ENCODE peak calls at places on chromosomes 11 and 22, in ten cellular contexts. One of them, this sample, is unnamed.

GRCh38 chr11:62245271-62245753 is 3.3 kb downstream of the SCGB1D2 start:
- DNase-seq in astrocyte of the spinal cord: peak; percentile 33
- DNase-seq in kidney: no peak
- DNase-seq in Peyer's patch: no peak
- DNase-seq in cardiac muscle cell: peak; percentile 71
- DNase-seq in lower leg skin: no peak
- DNase-seq in AG09309: no peak
- DNase-seq in IMR-90: peak; percentile 28
- DNase-seq in mammary epithelial cell: peak; percentile 26
- DNase-seq in right atrium auricular region: no peak
- DNase-seq in this sample: peak; percentile 25

GRCh38 chr11:75570559-75571139 is 8.6 kb downstream of the SERPINH1 start:
- DNase-seq in mammary epithelial cell: no peak
- DNase-seq in lower leg skin: no peak
- DNase-seq in Peyer's patch: no peak
- DNase-seq in AG09309: no peak
- DNase-seq in right atrium auricular region: no peak
- DNase-seq in kidney: no peak
- DNase-seq in IMR-90: no peak
- DNase-seq in cardiac muscle cell: no peak
- DNase-seq in astrocyte of the spinal cord: no peak
- DNase-seq in this sample: no peak

GRCh38 chr11:104668797-104669463 is 229.3 kb downstream of the CASP12 start:
- DNase-seq in Peyer's patch: no peak
- DNase-seq in IMR-90: peak; percentile 94
- DNase-seq in AG09309: peak; percentile 45
- DNase-seq in mammary epithelial cell: peak; percentile 84
- DNase-seq in right atrium auricular region: no peak
- DNase-seq in astrocyte of the spinal cord: peak; percentile 91
- DNase-seq in cardiac muscle cell: no peak
- DNase-seq in kidney: no peak
- DNase-seq in lower leg skin: no peak
- DNase-seq in this sample: peak; percentile 92

GRCh38 chr11:130070829-130071205 is 1.1 kb downstream of the APLP2 start:
- DNase-seq in mammary epithelial cell: peak; percentile 22
- DNase-seq in cardiac muscle cell: peak; percentile 54
- DNase-seq in kidney: peak; percentile 71
- DNase-seq in lower leg skin: no peak
- DNase-seq in right atrium auricular region: no peak
- DNase-seq in astrocyte of the spinal cord: peak; percentile 43
- DNase-seq in Peyer's patch: no peak
- DNase-seq in IMR-90: peak; percentile 36
- DNase-seq in AG09309: no peak
- DNase-seq in this sample: no peak

GRCh38 chr11:122268601-122269130 is 152.7 kb upstream of the BLID start:
- DNase-seq in astrocyte of the spinal cord: no peak
- DNase-seq in kidney: no peak
- DNase-seq in cardiac muscle cell: no peak
- DNase-seq in IMR-90: no peak
- DNase-seq in Peyer's patch: no peak
- DNase-seq in right atrium auricular region: no peak
- DNase-seq in lower leg skin: no peak
- DNase-seq in AG09309: no peak
- DNase-seq in mammary epithelial cell: peak; percentile 3
- DNase-seq in this sample: no peak

GRCh38 chr22:30196141-30196866 is 50.3 kb downstream of the LIF start:
- DNase-seq in mammary epithelial cell: peak; percentile 100
- DNase-seq in AG09309: peak; percentile 100
- DNase-seq in lower leg skin: peak; percentile 83
- DNase-seq in astrocyte of the spinal cord: peak; percentile 100
- DNase-seq in Peyer's patch: peak; percentile 53
- DNase-seq in right atrium auricular region: peak; percentile 93
- DNase-seq in cardiac muscle cell: peak; percentile 52
- DNase-seq in IMR-90: peak; percentile 100
- DNase-seq in kidney: peak; percentile 92
- DNase-seq in this sample: peak; percentile 100

GRCh38 chr11:103736986-103737622 is 299.3 kb upstream of the DDI1 start:
- DNase-seq in cardiac muscle cell: peak; percentile 10
- DNase-seq in IMR-90: no peak
- DNase-seq in right atrium auricular region: no peak
- DNase-seq in lower leg skin: no peak
- DNase-seq in kidney: no peak
- DNase-seq in mammary epithelial cell: no peak
- DNase-seq in AG09309: no peak
- DNase-seq in astrocyte of the spinal cord: no peak
- DNase-seq in Peyer's patch: no peak
- DNase-seq in this sample: no peak

GRCh38 chr22:36486619-36487384 is 5.4 kb upstream of the TXN2 start:
- DNase-seq in kidney: no peak
- DNase-seq in lower leg skin: no peak
- DNase-seq in right atrium auricular region: no peak
- DNase-seq in cardiac muscle cell: peak; percentile 63
- DNase-seq in IMR-90: peak; percentile 68
- DNase-seq in Peyer's patch: peak; percentile 69
- DNase-seq in AG09309: no peak
- DNase-seq in astrocyte of the spinal cord: peak; percentile 50
- DNase-seq in mammary epithelial cell: peak; percentile 47
- DNase-seq in this sample: peak; percentile 67

GRCh38 chr11:60251485-60252207 is 8.7 kb upstream of the MS4A4E start:
- DNase-seq in IMR-90: no peak
- DNase-seq in lower leg skin: peak; percentile 19
- DNase-seq in cardiac muscle cell: peak; percentile 56
- DNase-seq in astrocyte of the spinal cord: no peak
- DNase-seq in AG09309: no peak
- DNase-seq in Peyer's patch: no peak
- DNase-seq in kidney: no peak
- DNase-seq in mammary epithelial cell: peak; percentile 34
- DNase-seq in right atrium auricular region: no peak
- DNase-seq in this sample: no peak

GRCh38 chr11:65553301-65554001 is 4.7 kb downstream of the LTBP3 start:
- DNase-seq in lower leg skin: no peak
- DNase-seq in cardiac muscle cell: no peak
- DNase-seq in IMR-90: no peak
- DNase-seq in right atrium auricular region: no peak
- DNase-seq in Peyer's patch: peak; percentile 72
- DNase-seq in mammary epithelial cell: no peak
- DNase-seq in astrocyte of the spinal cord: no peak
- DNase-seq in kidney: peak; percentile 77
- DNase-seq in AG09309: no peak
- DNase-seq in this sample: no peak

GRCh38 chr22:33766056-33766455 is 154.2 kb downstream of the LARGE1 start:
- DNase-seq in astrocyte of the spinal cord: no peak
- DNase-seq in right atrium auricular region: no peak
- DNase-seq in IMR-90: no peak
- DNase-seq in cardiac muscle cell: no peak
- DNase-seq in lower leg skin: no peak
- DNase-seq in AG09309: no peak
- DNase-seq in mammary epithelial cell: no peak
- DNase-seq in kidney: no peak
- DNase-seq in Peyer's patch: no peak
- DNase-seq in this sample: no peak

GRCh38 chr11:66905631-66906030 is 48.8 kb downstream of the LRFN4 start:
- DNase-seq in IMR-90: no peak
- DNase-seq in astrocyte of the spinal cord: no peak
- DNase-seq in kidney: no peak
- DNase-seq in AG09309: no peak
- DNase-seq in right atrium auricular region: no peak
- DNase-seq in Peyer's patch: no peak
- DNase-seq in lower leg skin: no peak
- DNase-seq in mammary epithelial cell: no peak
- DNase-seq in cardiac muscle cell: no peak
- DNase-seq in this sample: no peak

GRCh38 chr11:19525276-19525675 is 187.4 kb upstream of the NAV2 start:
- DNase-seq in Peyer's patch: no peak
- DNase-seq in astrocyte of the spinal cord: no peak
- DNase-seq in kidney: no peak
- DNase-seq in mammary epithelial cell: no peak
- DNase-seq in AG09309: no peak
- DNase-seq in right atrium auricular region: no peak
- DNase-seq in cardiac muscle cell: no peak
- DNase-seq in IMR-90: no peak
- DNase-seq in lower leg skin: no peak
- DNase-seq in this sample: no peak

DNA sequence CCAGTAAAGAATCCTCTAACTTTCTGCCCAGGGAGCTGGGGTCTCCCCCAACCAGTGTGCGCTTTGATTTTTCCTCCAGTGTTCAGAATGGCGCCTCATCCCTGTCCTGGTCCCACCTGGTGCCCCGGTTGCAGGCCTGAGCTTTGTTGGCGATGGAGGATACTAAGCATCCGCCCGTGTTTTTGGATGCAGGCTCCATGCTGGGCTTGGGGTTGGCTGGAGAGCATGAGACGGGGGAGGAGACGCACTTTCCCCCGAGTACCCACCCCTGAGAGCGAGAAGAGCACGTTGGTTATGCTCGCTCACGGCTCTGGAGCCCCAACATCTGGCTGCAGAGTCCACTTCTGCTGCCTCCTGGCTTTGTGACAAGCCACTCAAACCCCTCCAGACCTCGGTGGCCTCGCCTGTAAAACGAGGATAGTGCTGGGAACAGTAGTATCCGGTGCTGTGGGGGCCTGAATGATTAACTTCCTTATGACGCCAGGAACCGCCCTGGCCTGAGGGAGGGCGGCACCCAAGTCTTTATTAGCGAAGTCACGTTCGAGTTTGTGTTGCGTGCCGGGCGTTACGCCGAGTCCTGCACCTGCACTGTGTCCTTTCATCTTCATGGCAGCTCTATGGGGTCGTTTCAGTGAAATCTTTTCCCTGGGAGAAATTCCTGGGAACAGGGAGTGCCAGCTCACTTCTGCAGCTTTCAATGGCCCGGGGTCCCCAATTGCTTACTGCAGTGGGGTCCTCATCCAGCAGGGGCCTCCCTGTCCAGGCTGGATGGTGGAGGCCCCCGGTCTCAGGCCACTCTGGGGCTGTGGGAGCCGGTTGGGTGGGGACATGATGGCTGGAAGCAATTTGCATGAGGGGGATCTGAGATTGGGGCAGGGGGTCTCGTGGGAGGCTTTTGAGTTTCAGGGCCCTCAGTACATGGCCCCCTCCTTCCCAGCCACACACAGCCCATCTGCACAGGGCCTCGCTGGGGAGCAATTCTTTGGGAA is 25.5 kb downstream of the MRGPRD start:
- DNase-seq in lower leg skin: peak; percentile 39
- DNase-seq in mammary epithelial cell: no peak
- DNase-seq in Peyer's patch: no peak
- DNase-seq in kidney: no peak
- DNase-seq in IMR-90: peak; percentile 45
- DNase-seq in astrocyte of the spinal cord: peak; percentile 19
- DNase-seq in cardiac muscle cell: no peak
- DNase-seq in right atrium auricular region: peak; percentile 70
- DNase-seq in AG09309: no peak
- DNase-seq in this sample: peak; percentile 63
- TF ChIP-seq CTCF in lower leg skin: no peak
- TF ChIP-seq CTCF in mammary epithelial cell: no peak
- TF ChIP-seq CTCF in Peyer's patch: no peak
- TF ChIP-seq CTCF in kidney: no peak
- TF ChIP-seq CTCF in IMR-90: no peak
- TF ChIP-seq CTCF in astrocyte of the spinal cord: no peak
- TF ChIP-seq CTCF in cardiac muscle cell: no peak
- TF ChIP-seq CTCF in right atrium auricular region: no peak
- TF ChIP-seq CTCF in AG09309: no peak
- TF ChIP-seq CTCF in this sample: no peak

GRCh38 chr11:10480026-10480425 is 25.0 kb downstream of the AMPD3 start:
- DNase-seq in kidney: no peak
- DNase-seq in AG09309: no peak
- DNase-seq in IMR-90: no peak
- DNase-seq in Peyer's patch: no peak
- DNase-seq in cardiac muscle cell: no peak
- DNase-seq in right atrium auricular region: no peak
- DNase-seq in astrocyte of the spinal cord: no peak
- DNase-seq in lower leg skin: no peak
- DNase-seq in mammary epithelial cell: no peak
- DNase-seq in this sample: no peak
- H3K4me3 ChIP-seq in kidney: no peak overlapping the region
- H3K4me3 ChIP-seq in AG09309: no peak overlapping the region
- H3K4me3 ChIP-seq in IMR-90: no peak overlapping the region
- H3K4me3 ChIP-seq in Peyer's patch: no peak overlapping the region
- H3K4me3 ChIP-seq in cardiac muscle cell: no peak overlapping the region
- H3K4me3 ChIP-seq in right atrium auricular region: no peak overlapping the region
- H3K4me3 ChIP-seq in astrocyte of the spinal cord: no peak overlapping the region
- H3K4me3 ChIP-seq in lower leg skin: no peak overlapping the region
- H3K4me3 ChIP-seq in mammary epithelial cell: no peak overlapping the region
- H3K4me3 ChIP-seq in this sample: no peak overlapping the region

GRCh38 chr11:16278273-16278672 is 78.1 kb downstream of the SOX6 start:
- DNase-seq in AG09309: no peak
- DNase-seq in right atrium auricular region: no peak
- DNase-seq in Peyer's patch: no peak
- DNase-seq in mammary epithelial cell: peak; percentile 71
- DNase-seq in cardiac muscle cell: no peak
- DNase-seq in astrocyte of the spinal cord: no peak
- DNase-seq in lower leg skin: no peak
- DNase-seq in IMR-90: no peak
- DNase-seq in kidney: no peak
- DNase-seq in this sample: no peak
- TF ChIP-seq CTCF in AG09309: no peak
- TF ChIP-seq CTCF in right atrium auricular region: no peak
- TF ChIP-seq CTCF in Peyer's patch: no peak
- TF ChIP-seq CTCF in mammary epithelial cell: no peak
- TF ChIP-seq CTCF in cardiac muscle cell: no peak
- TF ChIP-seq CTCF in astrocyte of the spinal cord: no peak
- TF ChIP-seq CTCF in lower leg skin: no peak
- TF ChIP-seq CTCF in IMR-90: no peak
- TF ChIP-seq CTCF in kidney: no peak
- TF ChIP-seq CTCF in this sample: no peak

GRCh38 chr22:39595622-39596182 is 25.1 kb downstream of the CACNA1I start:
- DNase-seq in astrocyte of the spinal cord: no peak
- DNase-seq in right atrium auricular region: no peak
- DNase-seq in cardiac muscle cell: no peak
- DNase-seq in Peyer's patch: no peak
- DNase-seq in lower leg skin: no peak
- DNase-seq in IMR-90: no peak
- DNase-seq in mammary epithelial cell: no peak
- DNase-seq in kidney: no peak
- DNase-seq in AG09309: no peak
- DNase-seq in this sample: no peak

GRCh38 chr22:39600491-39601179 is 30.1 kb downstream of the CACNA1I start:
- DNase-seq in astrocyte of the spinal cord: no peak
- DNase-seq in mammary epithelial cell: no peak
- DNase-seq in AG09309: no peak
- DNase-seq in kidney: no peak
- DNase-seq in IMR-90: no peak
- DNase-seq in Peyer's patch: no peak
- DNase-seq in lower leg skin: no peak
- DNase-seq in cardiac muscle cell: no peak
- DNase-seq in right atrium auricular region: no peak
- DNase-seq in this sample: no peak

GRCh38 chr22:39597236-39597869 is 26.8 kb downstream of the CACNA1I start:
- DNase-seq in AG09309: no peak
- DNase-seq in Peyer's patch: no peak
- DNase-seq in astrocyte of the spinal cord: no peak
- DNase-seq in kidney: no peak
- DNase-seq in right atrium auricular region: no peak
- DNase-seq in IMR-90: no peak
- DNase-seq in lower leg skin: no peak
- DNase-seq in cardiac muscle cell: no peak
- DNase-seq in mammary epithelial cell: no peak
- DNase-seq in this sample: no peak

GRCh38 chr22:39596601-39597000 is 26.0 kb downstream of the CACNA1I start:
- DNase-seq in right atrium auricular region: no peak
- DNase-seq in cardiac muscle cell: no peak
- DNase-seq in mammary epithelial cell: no peak
- DNase-seq in Peyer's patch: no peak
- DNase-seq in kidney: no peak
- DNase-seq in lower leg skin: no peak
- DNase-seq in IMR-90: no peak
- DNase-seq in AG09309: no peak
- DNase-seq in astrocyte of the spinal cord: no peak
- DNase-seq in this sample: no peak

GRCh38 chr22:39598017-39598965 is 27.7 kb downstream of the CACNA1I start:
- DNase-seq in mammary epithelial cell: peak; percentile 43
- DNase-seq in astrocyte of the spinal cord: no peak
- DNase-seq in cardiac muscle cell: peak; percentile 64
- DNase-seq in IMR-90: no peak
- DNase-seq in right atrium auricular region: no peak
- DNase-seq in AG09309: no peak
- DNase-seq in kidney: peak; percentile 81
- DNase-seq in Peyer's patch: peak; percentile 80
- DNase-seq in lower leg skin: peak; percentile 20
- DNase-seq in this sample: no peak
- H3K4me3 ChIP-seq in mammary epithelial cell: no peak overlapping the region
- H3K4me3 ChIP-seq in astrocyte of the spinal cord: no peak overlapping the region
- H3K4me3 ChIP-seq in cardiac muscle cell: no peak overlapping the region
- H3K4me3 ChIP-seq in IMR-90: no peak overlapping the region
- H3K4me3 ChIP-seq in right atrium auricular region: no peak overlapping the region
- H3K4me3 ChIP-seq in AG09309: no peak overlapping the region
- H3K4me3 ChIP-seq in kidney: no peak overlapping the region
- H3K4me3 ChIP-seq in Peyer's patch: no peak overlapping the region
- H3K4me3 ChIP-seq in lower leg skin: no peak overlapping the region
- H3K4me3 ChIP-seq in this sample: no peak overlapping the region